ENCODE peak calls at places on chromosome 16, in eight cellular contexts. R is left colon; M is naive thymus-derived CD8-positive, alpha-beta T cell; Y is upper lobe of right lung; U is right cardiac atrium; V is Right ventricle myocardium inferior; P is CD4-positive, alpha-beta T cell; Z is activated T-cell treated with anti-CD3 and anti-CD28 coated beads, Interleukin-2, amount 50 U/mL, for 72 hours. S is an unnamed sample.

GRCh38 chr16:53732296-53732929 is 28.5 kb downstream of the FTO start:
- ATAC-seq in R (peak; percentile 97), M (no peak), Y (peak; percentile 75), U (peak; percentile 96), V (peak; percentile 60), P (no peak), Z (no peak), S (no peak)

GRCh38 chr16:21301895-21302291 is 23.8 kb upstream of the CRYM start:
- ATAC-seq in R (peak; percentile 10), M (no peak), Y (no peak), U (no peak), V (no peak), P (no peak), Z (no peak), S (no peak)

GRCh38 chr16:4935231-4935855 is 1.6 kb downstream of the PPL start:
- ATAC-seq in R (no peak), M (no peak), Y (peak; percentile 81), U (peak; percentile 92), V (peak; percentile 94), P (no peak), Z (no peak), S (peak; percentile 27)

GRCh38 chr16:89738538-89739317 is 17.4 kb downstream of the ZNF276 start:
- ATAC-seq in R (no peak), M (no peak), Y (no peak), U (peak; percentile 8), V (no peak), P (no peak), Z (no peak), S (no peak)

GRCh38 chr16:87535855-87536794 is 43.3 kb upstream of the ZCCHC14 start:
- ATAC-seq in R (no peak), M (no peak), Y (no peak), U (no peak), V (no peak), P (no peak), Z (no peak), S (no peak)

GRCh38 chr16:75319513-75320401 is 68.3 kb upstream of the BCAR1 start:
- ATAC-seq in R (no peak), M (peak; percentile 54), Y (no peak), U (no peak), V (no peak), P (peak; percentile 11), Z (peak; percentile 77), S (no peak)

GRCh38 chr16:66502020-66502913 is 47.7 kb downstream of the TK2 start:
- ATAC-seq in R (no peak), M (no peak), Y (peak; percentile 95), U (peak; percentile 76), V (peak; percentile 91), P (no peak), Z (no peak), S (no peak)

GRCh38 chr16:89586218-89586617 is 10.7 kb downstream of the CPNE7 start:
- ATAC-seq in R (no peak), M (no peak), Y (no peak), U (no peak), V (no peak), P (no peak), Z (peak; percentile 13), S (no peak)

GRCh38 chr16:87451563-87452210 is 41.1 kb downstream of the ZCCHC14 start:
- ATAC-seq in R (no peak), M (no peak), Y (no peak), U (peak; percentile 34), V (no peak), P (no peak), Z (no peak), S (peak; percentile 35)

GRCh38 chr16:67206838-67207115 is 7.8 kb downstream of the ELMO3 start:
- ATAC-seq in R (peak; percentile 2), M (no peak), Y (no peak), U (no peak), V (no peak), P (no peak), Z (no peak), S (no peak)

GRCh38 chr16:84832488-84833141 is 12.8 kb downstream of the CRISPLD2 start:
- ATAC-seq in R (peak; percentile 47), M (no peak), Y (peak; percentile 60), U (peak; percentile 82), V (peak; percentile 87), P (no peak), Z (no peak), S (peak; percentile 11)

S was measured in esophagus mucosa.